ENCODE peak calls at places on chromosomes 4 and X, in six cellular contexts. One of them, this sample, is unnamed.

GRCh38 chr4:92519727-92520126 is 216.0 kb downstream of the GRID2 start:
- DNase-seq in NB4: no peak
- DNase-seq in breast epithelium: no peak
- DNase-seq in lower leg skin: no peak
- DNase-seq in Peyer's patch: no peak
- DNase-seq in esophagus squamous epithelium: no peak
- DNase-seq in this sample: no peak

GRCh38 chr4:86939737-86940141 is 4.9 kb downstream of the AFF1 start:
- DNase-seq in NB4: no peak
- DNase-seq in breast epithelium: no peak
- DNase-seq in lower leg skin: no peak
- DNase-seq in Peyer's patch: peak
- DNase-seq in esophagus squamous epithelium: peak
- DNase-seq in this sample: no peak

GRCh38 chr4:39682133-39682532 is 15.8 kb upstream of the UBE2K start:
- DNase-seq in NB4: no peak
- DNase-seq in breast epithelium: no peak
- DNase-seq in lower leg skin: no peak
- DNase-seq in Peyer's patch: no peak
- DNase-seq in esophagus squamous epithelium: no peak
- DNase-seq in this sample: no peak

GRCh38 chrX:644304-645023 is 13.9 kb downstream of the SHOX start:
- DNase-seq in NB4: no peak
- DNase-seq in breast epithelium: no peak
- DNase-seq in lower leg skin: peak
- DNase-seq in Peyer's patch: no peak
- DNase-seq in esophagus squamous epithelium: no peak
- DNase-seq in this sample: no peak

GRCh38 chrX:154532690-154533089 is 14.0 kb downstream of the G6PD start:
- DNase-seq in NB4: no peak
- DNase-seq in breast epithelium: no peak
- DNase-seq in lower leg skin: no peak
- DNase-seq in Peyer's patch: no peak
- DNase-seq in esophagus squamous epithelium: no peak
- DNase-seq in this sample: no peak

GRCh38 chrX:49878128-49878833 is 1.0 kb upstream of the USP27X start:
- DNase-seq in NB4: no peak
- DNase-seq in breast epithelium: no peak
- DNase-seq in lower leg skin: no peak
- DNase-seq in Peyer's patch: no peak
- DNase-seq in esophagus squamous epithelium: no peak
- DNase-seq in this sample: peak

GRCh38 chr4:111811661-111812060 is 333.6 kb upstream of the FAM241A start:
- DNase-seq in NB4: no peak
- DNase-seq in breast epithelium: no peak
- DNase-seq in lower leg skin: no peak
- DNase-seq in Peyer's patch: no peak
- DNase-seq in esophagus squamous epithelium: no peak
- DNase-seq in this sample: no peak

GRCh38 chr4:156971168-156971601 is 414 bp downstream of the PDGFC start:
- DNase-seq in NB4: no peak
- DNase-seq in breast epithelium: no peak
- DNase-seq in lower leg skin: peak
- DNase-seq in Peyer's patch: peak
- DNase-seq in esophagus squamous epithelium: no peak
- DNase-seq in this sample: peak

GRCh38 chr4:134700251-134700650 is 498.7 kb upstream of the PABPC4L start:
- DNase-seq in NB4: no peak
- DNase-seq in breast epithelium: no peak
- DNase-seq in lower leg skin: no peak
- DNase-seq in Peyer's patch: no peak
- DNase-seq in esophagus squamous epithelium: no peak
- DNase-seq in this sample: no peak

DNA sequence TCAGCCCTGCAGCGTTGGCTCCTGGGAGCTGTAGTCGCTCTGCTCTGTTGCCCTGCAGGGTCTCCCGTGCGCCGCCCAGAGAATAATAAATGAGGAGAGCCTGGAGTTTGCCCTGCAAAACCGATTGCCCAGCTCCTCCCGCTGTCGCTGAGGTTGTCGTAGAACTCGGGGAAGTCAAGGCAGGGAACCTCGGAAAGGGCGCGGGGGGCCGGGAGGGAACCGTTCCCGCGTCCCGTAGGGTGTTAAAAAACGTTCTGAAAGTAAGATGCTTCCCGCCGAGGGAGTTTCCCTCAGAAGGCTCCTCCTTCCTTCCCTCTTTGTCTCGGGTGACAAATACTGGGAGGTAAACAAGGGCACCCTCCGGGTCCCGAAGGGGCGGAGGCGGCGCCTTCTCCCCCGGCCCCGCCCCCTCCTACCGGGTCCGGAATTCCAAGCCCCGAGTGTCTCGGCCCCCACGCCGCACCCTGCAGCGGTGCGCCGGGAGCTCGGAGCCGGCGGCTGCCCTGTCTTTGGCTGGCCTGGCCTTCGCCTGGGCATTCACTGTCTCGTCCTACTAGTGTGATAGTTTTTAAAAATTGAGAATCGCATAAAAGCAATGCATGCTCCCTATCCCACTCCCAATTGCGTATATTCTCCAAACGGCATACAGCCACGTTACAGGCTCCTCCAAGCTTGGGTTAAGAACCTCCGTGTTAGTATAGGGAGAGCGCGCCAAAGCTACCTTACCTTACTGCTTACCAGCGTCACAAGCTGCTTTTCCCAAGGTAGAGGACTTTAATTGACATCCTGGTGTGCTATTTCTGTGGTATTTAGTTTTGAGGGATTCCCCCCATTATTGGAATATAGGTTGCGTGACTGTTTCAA is 965 bp upstream of the HMGB2 start:
- DNase-seq in NB4: peak
- DNase-seq in breast epithelium: peak
- DNase-seq in lower leg skin: peak
- DNase-seq in Peyer's patch: peak
- DNase-seq in esophagus squamous epithelium: no peak
- DNase-seq in this sample: peak
- TF ChIP-seq POLR2A in NB4: peak
- TF ChIP-seq POLR2A in breast epithelium: no peak
- TF ChIP-seq POLR2A in lower leg skin: no peak
- TF ChIP-seq POLR2A in Peyer's patch: peak
- TF ChIP-seq POLR2A in esophagus squamous epithelium: peak
- TF ChIP-seq POLR2A in this sample: no peak

GRCh38 chr4:3827616-3828492 is 61.7 kb downstream of the ADRA2C start:
- DNase-seq in NB4: no peak
- DNase-seq in breast epithelium: peak
- DNase-seq in lower leg skin: peak
- DNase-seq in Peyer's patch: peak
- DNase-seq in esophagus squamous epithelium: no peak
- DNase-seq in this sample: peak
- H3K4me3 ChIP-seq in NB4: no peak
- H3K4me3 ChIP-seq in breast epithelium: no peak
- H3K4me3 ChIP-seq in lower leg skin: no peak
- H3K4me3 ChIP-seq in Peyer's patch: no peak
- H3K4me3 ChIP-seq in esophagus squamous epithelium: no peak
- H3K4me3 ChIP-seq in this sample: no peak

GRCh38 chr4:186726440-186727148 is 2.9 kb upstream of the FAT1 start:
- DNase-seq in NB4: no peak
- DNase-seq in breast epithelium: peak
- DNase-seq in lower leg skin: peak
- DNase-seq in Peyer's patch: peak
- DNase-seq in esophagus squamous epithelium: no peak
- DNase-seq in this sample: no peak
- TF ChIP-seq POLR2A in NB4: no peak
- TF ChIP-seq POLR2A in breast epithelium: peak
- TF ChIP-seq POLR2A in lower leg skin: no peak
- TF ChIP-seq POLR2A in Peyer's patch: peak
- TF ChIP-seq POLR2A in esophagus squamous epithelium: no peak
- TF ChIP-seq POLR2A in this sample: no peak

GRCh38 chr4:185309770-185310169 is 86.0 kb downstream of the LRP2BP start:
- DNase-seq in NB4: no peak
- DNase-seq in breast epithelium: no peak
- DNase-seq in lower leg skin: no peak
- DNase-seq in Peyer's patch: no peak
- DNase-seq in esophagus squamous epithelium: no peak
- DNase-seq in this sample: no peak
- H3K4me3 ChIP-seq in NB4: no peak
- H3K4me3 ChIP-seq in breast epithelium: no peak
- H3K4me3 ChIP-seq in lower leg skin: no peak
- H3K4me3 ChIP-seq in Peyer's patch: no peak
- H3K4me3 ChIP-seq in esophagus squamous epithelium: no peak
- H3K4me3 ChIP-seq in this sample: no peak

GRCh38 chr4:776743-777441 is 49.0 kb downstream of the CPLX1 start:
- DNase-seq in NB4: no peak
- DNase-seq in breast epithelium: no peak
- DNase-seq in lower leg skin: no peak
- DNase-seq in Peyer's patch: no peak
- DNase-seq in esophagus squamous epithelium: no peak
- DNase-seq in this sample: no peak

GRCh38 chr4:777520-778262 is 48.2 kb downstream of the CPLX1 start:
- DNase-seq in NB4: no peak
- DNase-seq in breast epithelium: no peak
- DNase-seq in lower leg skin: no peak
- DNase-seq in Peyer's patch: no peak
- DNase-seq in esophagus squamous epithelium: no peak
- DNase-seq in this sample: no peak

GRCh38 chr4:780730-781492 is 45.0 kb downstream of the CPLX1 start:
- DNase-seq in NB4: peak
- DNase-seq in breast epithelium: no peak
- DNase-seq in lower leg skin: peak
- DNase-seq in Peyer's patch: no peak
- DNase-seq in esophagus squamous epithelium: no peak
- DNase-seq in this sample: no peak

GRCh38 chr4:781493-782216 is 44.3 kb downstream of the CPLX1 start:
- DNase-seq in NB4: peak
- DNase-seq in breast epithelium: peak
- DNase-seq in lower leg skin: peak
- DNase-seq in Peyer's patch: peak
- DNase-seq in esophagus squamous epithelium: peak
- DNase-seq in this sample: peak

DNA sequence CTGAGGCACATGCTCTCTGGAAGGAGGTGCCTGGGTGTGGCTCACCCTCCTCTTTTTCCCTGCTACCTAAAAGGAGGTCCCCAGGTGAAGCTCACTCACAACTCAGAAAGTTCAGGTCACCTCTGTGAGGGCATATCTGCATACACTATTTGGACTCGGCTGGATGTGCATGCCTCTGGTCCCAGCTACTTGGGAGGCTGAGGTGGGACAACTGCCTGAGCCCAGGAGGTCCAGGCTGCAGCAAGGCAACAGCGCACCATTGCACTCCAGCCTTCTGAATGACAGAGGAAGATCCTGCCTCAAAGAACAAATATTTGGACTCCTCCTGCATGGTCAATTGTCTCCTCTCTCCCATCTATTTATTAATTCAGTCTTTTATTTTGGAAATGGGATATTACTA is 46.4 kb downstream of the CPLX1 start:
- DNase-seq in NB4: no peak
- DNase-seq in breast epithelium: no peak
- DNase-seq in lower leg skin: no peak
- DNase-seq in Peyer's patch: no peak
- DNase-seq in esophagus squamous epithelium: no peak
- DNase-seq in this sample: no peak
- TF ChIP-seq POLR2A in NB4: no peak
- TF ChIP-seq POLR2A in breast epithelium: no peak
- TF ChIP-seq POLR2A in lower leg skin: no peak
- TF ChIP-seq POLR2A in Peyer's patch: no peak
- TF ChIP-seq POLR2A in esophagus squamous epithelium: no peak
- TF ChIP-seq POLR2A in this sample: no peak

GRCh38 chrX:17860811-17861495 is at the start of gene RAI2:
- DNase-seq in NB4: no peak
- DNase-seq in breast epithelium: peak
- DNase-seq in lower leg skin: no peak
- DNase-seq in Peyer's patch: peak
- DNase-seq in esophagus squamous epithelium: no peak
- DNase-seq in this sample: no peak
- H3K4me3 ChIP-seq in NB4: no peak
- H3K4me3 ChIP-seq in breast epithelium: peak
- H3K4me3 ChIP-seq in lower leg skin: peak
- H3K4me3 ChIP-seq in Peyer's patch: peak
- H3K4me3 ChIP-seq in esophagus squamous epithelium: peak
- H3K4me3 ChIP-seq in this sample: peak

GRCh38 chrX:48737213-48737938 is 24.2 kb upstream of the GLOD5 start:
- DNase-seq in NB4: peak
- DNase-seq in breast epithelium: peak
- DNase-seq in lower leg skin: peak
- DNase-seq in Peyer's patch: peak
- DNase-seq in esophagus squamous epithelium: peak
- DNase-seq in this sample: peak
- TF ChIP-seq POLR2A in NB4: peak
- TF ChIP-seq POLR2A in breast epithelium: peak
- TF ChIP-seq POLR2A in lower leg skin: no peak
- TF ChIP-seq POLR2A in Peyer's patch: peak
- TF ChIP-seq POLR2A in esophagus squamous epithelium: peak
- TF ChIP-seq POLR2A in this sample: peak

GRCh38 chr4:26344901-26345300 is 24.1 kb downstream of the RBPJ start:
- DNase-seq in NB4: no peak
- DNase-seq in breast epithelium: no peak
- DNase-seq in lower leg skin: no peak
- DNase-seq in Peyer's patch: no peak
- DNase-seq in esophagus squamous epithelium: no peak
- DNase-seq in this sample: no peak

GRCh38 chr4:26343041-26343403 is 22.2 kb downstream of the RBPJ start:
- DNase-seq in NB4: no peak
- DNase-seq in breast epithelium: no peak
- DNase-seq in lower leg skin: no peak
- DNase-seq in Peyer's patch: no peak
- DNase-seq in esophagus squamous epithelium: no peak
- DNase-seq in this sample: no peak

GRCh38 chr4:26345541-26345940 is 24.7 kb downstream of the RBPJ start:
- DNase-seq in NB4: no peak
- DNase-seq in breast epithelium: no peak
- DNase-seq in lower leg skin: no peak
- DNase-seq in Peyer's patch: no peak
- DNase-seq in esophagus squamous epithelium: no peak
- DNase-seq in this sample: no peak

GRCh38 chr4:26346203-26346620 is 25.4 kb downstream of the RBPJ start:
- DNase-seq in NB4: no peak
- DNase-seq in breast epithelium: no peak
- DNase-seq in lower leg skin: no peak
- DNase-seq in Peyer's patch: no peak
- DNase-seq in esophagus squamous epithelium: no peak
- DNase-seq in this sample: no peak

GRCh38 chr4:26342328-26343040 is 21.7 kb downstream of the RBPJ start:
- DNase-seq in NB4: peak
- DNase-seq in breast epithelium: no peak
- DNase-seq in lower leg skin: no peak
- DNase-seq in Peyer's patch: no peak
- DNase-seq in esophagus squamous epithelium: no peak
- DNase-seq in this sample: no peak
- H3K4me3 ChIP-seq in NB4: no peak
- H3K4me3 ChIP-seq in breast epithelium: no peak
- H3K4me3 ChIP-seq in lower leg skin: no peak
- H3K4me3 ChIP-seq in Peyer's patch: no peak
- H3K4me3 ChIP-seq in esophagus squamous epithelium: no peak
- H3K4me3 ChIP-seq in this sample: no peak

This sample was measured in spleen.